ENCODE peak calls at places on chromosomes 5 and 9, in nine cellular contexts. One of them, this sample, is unnamed.

GRCh38 chr5:115639377-115639776 is 13.5 kb upstream of the TMED7 start:
- DNase-seq in upper lobe of right lung: no peak
- DNase-seq in IMR-90: no peak
- DNase-seq in astrocyte of the spinal cord: no peak
- DNase-seq in epithelial cell of proximal tubule: no peak
- DNase-seq in mammary epithelial cell: no peak
- DNase-seq in fibroblast of pulmonary artery: no peak
- DNase-seq in lower lobe of right lung: no peak
- DNase-seq in fibroblast of the aortic adventitia: no peak
- DNase-seq in this sample: no peak

GRCh38 chr5:134553816-134554215 is 28.3 kb downstream of the JADE2 start:
- DNase-seq in lower lobe of right lung: no peak
- DNase-seq in upper lobe of right lung: no peak
- DNase-seq in IMR-90: peak; percentile 19
- DNase-seq in fibroblast of pulmonary artery: no peak
- DNase-seq in epithelial cell of proximal tubule: no peak
- DNase-seq in mammary epithelial cell: no peak
- DNase-seq in astrocyte of the spinal cord: no peak
- DNase-seq in fibroblast of the aortic adventitia: peak; percentile 57
- DNase-seq in this sample: no peak

GRCh38 chr9:4306066-4306787 is 6.4 kb upstream of the GLIS3 start:
- DNase-seq in lower lobe of right lung: no peak
- DNase-seq in IMR-90: peak; percentile 61
- DNase-seq in mammary epithelial cell: peak; percentile 42
- DNase-seq in fibroblast of the aortic adventitia: peak; percentile 74
- DNase-seq in epithelial cell of proximal tubule: peak; percentile 61
- DNase-seq in upper lobe of right lung: no peak
- DNase-seq in astrocyte of the spinal cord: no peak
- DNase-seq in fibroblast of pulmonary artery: peak; percentile 64
- DNase-seq in this sample: no peak

GRCh38 chr5:147743012-147743411 is 39.5 kb downstream of the JAKMIP2 start:
- DNase-seq in mammary epithelial cell: no peak
- DNase-seq in astrocyte of the spinal cord: no peak
- DNase-seq in fibroblast of the aortic adventitia: no peak
- DNase-seq in lower lobe of right lung: no peak
- DNase-seq in epithelial cell of proximal tubule: no peak
- DNase-seq in upper lobe of right lung: no peak
- DNase-seq in IMR-90: no peak
- DNase-seq in fibroblast of pulmonary artery: no peak
- DNase-seq in this sample: no peak

GRCh38 chr5:77431286-77431685 is 60.8 kb downstream of the WDR41 start:
- DNase-seq in upper lobe of right lung: no peak
- DNase-seq in fibroblast of pulmonary artery: no peak
- DNase-seq in lower lobe of right lung: no peak
- DNase-seq in epithelial cell of proximal tubule: no peak
- DNase-seq in fibroblast of the aortic adventitia: peak; percentile 24
- DNase-seq in IMR-90: peak; percentile 72
- DNase-seq in astrocyte of the spinal cord: peak; percentile 58
- DNase-seq in mammary epithelial cell: peak; percentile 38
- DNase-seq in this sample: peak; percentile 52

GRCh38 chr9:73847536-73847935 is 649.6 kb upstream of the RORB start:
- DNase-seq in fibroblast of pulmonary artery: no peak
- DNase-seq in lower lobe of right lung: no peak
- DNase-seq in epithelial cell of proximal tubule: no peak
- DNase-seq in upper lobe of right lung: no peak
- DNase-seq in astrocyte of the spinal cord: no peak
- DNase-seq in IMR-90: no peak
- DNase-seq in fibroblast of the aortic adventitia: no peak
- DNase-seq in mammary epithelial cell: no peak
- DNase-seq in this sample: no peak

GRCh38 chr5:676699-677076 is 16.5 kb downstream of the TPPP start:
- DNase-seq in IMR-90: no peak
- DNase-seq in fibroblast of pulmonary artery: no peak
- DNase-seq in mammary epithelial cell: no peak
- DNase-seq in astrocyte of the spinal cord: no peak
- DNase-seq in upper lobe of right lung: no peak
- DNase-seq in lower lobe of right lung: peak; percentile 32
- DNase-seq in epithelial cell of proximal tubule: no peak
- DNase-seq in fibroblast of the aortic adventitia: no peak
- DNase-seq in this sample: no peak

GRCh38 chr5:120252839-120253238 is 211.3 kb upstream of the PRR16 start:
- DNase-seq in mammary epithelial cell: peak; percentile 11
- DNase-seq in astrocyte of the spinal cord: peak; percentile 34
- DNase-seq in fibroblast of the aortic adventitia: no peak
- DNase-seq in fibroblast of pulmonary artery: peak; percentile 8
- DNase-seq in lower lobe of right lung: no peak
- DNase-seq in epithelial cell of proximal tubule: no peak
- DNase-seq in IMR-90: peak; percentile 62
- DNase-seq in upper lobe of right lung: no peak
- DNase-seq in this sample: no peak

DNA sequence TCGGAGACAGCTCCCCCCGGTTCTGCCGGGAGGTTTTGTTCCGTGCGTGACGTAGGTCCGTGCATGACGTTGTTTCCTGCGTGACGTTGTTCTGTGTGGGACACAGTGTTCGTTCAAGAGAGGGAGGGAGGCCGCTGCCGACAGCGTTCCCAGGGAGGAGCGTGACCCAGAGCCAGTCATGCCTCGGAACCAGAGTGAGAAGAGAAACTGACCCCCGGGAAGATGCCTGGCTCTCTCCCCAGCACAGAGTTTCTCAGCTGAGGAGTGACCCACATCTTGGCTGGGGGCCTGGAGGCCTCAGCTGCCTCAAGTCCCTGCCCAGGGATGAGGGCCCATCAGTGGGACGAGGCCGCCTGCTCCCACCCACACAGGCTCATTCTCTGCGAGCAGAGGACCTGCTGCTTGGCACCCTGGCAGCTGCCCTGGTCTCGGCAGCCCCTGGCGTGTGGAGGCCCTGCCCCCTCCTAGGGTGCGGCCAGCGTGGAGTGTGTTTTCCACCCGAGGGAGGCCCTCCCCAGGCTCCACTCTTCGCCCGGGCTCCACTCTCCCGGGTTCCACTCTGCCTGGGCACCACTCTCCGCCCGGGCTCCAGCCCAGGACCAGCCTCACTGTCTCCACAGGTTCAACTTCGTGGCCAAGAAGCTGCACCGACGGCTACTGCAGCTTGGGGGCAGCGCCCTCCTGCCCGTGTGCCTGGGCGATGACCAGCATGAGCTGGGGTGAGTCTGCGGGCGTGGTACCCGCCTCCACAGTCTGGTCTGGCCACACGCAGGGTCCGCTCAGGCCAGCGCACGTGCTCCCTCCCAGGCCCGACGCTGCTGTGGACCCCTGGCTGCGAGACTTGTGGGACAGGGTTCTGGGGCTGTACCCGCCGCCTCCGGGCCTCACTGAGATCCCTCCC is 7.9 kb downstream of the NDOR1 start:
- DNase-seq in fibroblast of pulmonary artery: no peak
- DNase-seq in IMR-90: no peak
- DNase-seq in mammary epithelial cell: no peak
- DNase-seq in upper lobe of right lung: no peak
- DNase-seq in epithelial cell of proximal tubule: no peak
- DNase-seq in astrocyte of the spinal cord: no peak
- DNase-seq in fibroblast of the aortic adventitia: no peak
- DNase-seq in lower lobe of right lung: no peak
- DNase-seq in this sample: no peak
- TF ChIP-seq CTCF in fibroblast of pulmonary artery: peak; percentile 10
- TF ChIP-seq CTCF in IMR-90: peak; percentile 15
- TF ChIP-seq CTCF in mammary epithelial cell: no peak
- TF ChIP-seq CTCF in upper lobe of right lung: no peak
- TF ChIP-seq CTCF in epithelial cell of proximal tubule: peak; percentile 33
- TF ChIP-seq CTCF in astrocyte of the spinal cord: peak; percentile 25
- TF ChIP-seq CTCF in fibroblast of the aortic adventitia: no peak
- TF ChIP-seq CTCF in lower lobe of right lung: no peak
- TF ChIP-seq CTCF in this sample: no peak

GRCh38 chr5:5522336-5522735 is 99.9 kb downstream of the ICE1 start:
- DNase-seq in lower lobe of right lung: no peak
- DNase-seq in epithelial cell of proximal tubule: no peak
- DNase-seq in astrocyte of the spinal cord: no peak
- DNase-seq in fibroblast of pulmonary artery: no peak
- DNase-seq in upper lobe of right lung: no peak
- DNase-seq in IMR-90: no peak
- DNase-seq in mammary epithelial cell: no peak
- DNase-seq in fibroblast of the aortic adventitia: no peak
- DNase-seq in this sample: no peak

GRCh38 chr5:5521029-5521428 is 98.6 kb downstream of the ICE1 start:
- DNase-seq in IMR-90: no peak
- DNase-seq in upper lobe of right lung: no peak
- DNase-seq in epithelial cell of proximal tubule: no peak
- DNase-seq in fibroblast of the aortic adventitia: no peak
- DNase-seq in mammary epithelial cell: no peak
- DNase-seq in lower lobe of right lung: no peak
- DNase-seq in fibroblast of pulmonary artery: no peak
- DNase-seq in astrocyte of the spinal cord: no peak
- DNase-seq in this sample: no peak

GRCh38 chr5:5524327-5524726 is 101.8 kb downstream of the ICE1 start:
- DNase-seq in astrocyte of the spinal cord: no peak
- DNase-seq in fibroblast of pulmonary artery: no peak
- DNase-seq in upper lobe of right lung: no peak
- DNase-seq in IMR-90: no peak
- DNase-seq in mammary epithelial cell: no peak
- DNase-seq in epithelial cell of proximal tubule: no peak
- DNase-seq in lower lobe of right lung: no peak
- DNase-seq in fibroblast of the aortic adventitia: no peak
- DNase-seq in this sample: no peak

GRCh38 chr5:5521478-5521877 is 99.0 kb downstream of the ICE1 start:
- DNase-seq in lower lobe of right lung: no peak
- DNase-seq in fibroblast of the aortic adventitia: no peak
- DNase-seq in upper lobe of right lung: no peak
- DNase-seq in astrocyte of the spinal cord: no peak
- DNase-seq in fibroblast of pulmonary artery: no peak
- DNase-seq in IMR-90: no peak
- DNase-seq in epithelial cell of proximal tubule: no peak
- DNase-seq in mammary epithelial cell: no peak
- DNase-seq in this sample: no peak

DNA sequence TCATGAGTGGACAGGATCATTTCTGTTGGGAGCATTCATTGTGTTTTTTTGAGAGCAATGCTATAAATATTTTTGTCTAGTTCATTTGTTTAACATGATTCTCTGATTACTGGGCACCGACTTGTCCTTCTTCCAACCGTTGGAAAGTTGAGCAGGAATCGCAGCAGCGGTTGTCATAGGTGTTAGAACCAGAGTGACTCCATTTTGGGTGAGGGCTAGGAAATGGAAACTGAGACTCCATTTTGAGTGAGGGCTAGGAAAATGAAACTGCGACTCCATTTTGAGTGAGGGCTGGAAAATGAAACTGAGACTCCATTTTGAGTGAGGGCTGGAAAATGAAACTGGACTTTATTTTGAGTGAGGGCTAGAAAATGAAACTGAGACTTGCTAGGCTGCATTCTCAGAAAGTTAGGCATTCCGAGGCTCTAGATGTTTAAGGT is 100.6 kb downstream of the ICE1 start:
- DNase-seq in epithelial cell of proximal tubule: no peak
- DNase-seq in IMR-90: peak; percentile 35
- DNase-seq in mammary epithelial cell: no peak
- DNase-seq in fibroblast of pulmonary artery: peak; percentile 3
- DNase-seq in upper lobe of right lung: no peak
- DNase-seq in fibroblast of the aortic adventitia: peak; percentile 27
- DNase-seq in astrocyte of the spinal cord: peak; percentile 1
- DNase-seq in lower lobe of right lung: no peak
- DNase-seq in this sample: no peak
- H3K4me3 ChIP-seq in epithelial cell of proximal tubule: no peak overlapping the region
- H3K4me3 ChIP-seq in IMR-90: no peak overlapping the region
- H3K4me3 ChIP-seq in mammary epithelial cell: no peak overlapping the region
- H3K4me3 ChIP-seq in fibroblast of pulmonary artery: no peak overlapping the region
- H3K4me3 ChIP-seq in upper lobe of right lung: no peak overlapping the region
- H3K4me3 ChIP-seq in fibroblast of the aortic adventitia: peak overlapping the region; percentile 13
- H3K4me3 ChIP-seq in astrocyte of the spinal cord: no peak overlapping the region
- H3K4me3 ChIP-seq in lower lobe of right lung: no peak overlapping the region
- H3K4me3 ChIP-seq in this sample: no peak overlapping the region

DNA sequence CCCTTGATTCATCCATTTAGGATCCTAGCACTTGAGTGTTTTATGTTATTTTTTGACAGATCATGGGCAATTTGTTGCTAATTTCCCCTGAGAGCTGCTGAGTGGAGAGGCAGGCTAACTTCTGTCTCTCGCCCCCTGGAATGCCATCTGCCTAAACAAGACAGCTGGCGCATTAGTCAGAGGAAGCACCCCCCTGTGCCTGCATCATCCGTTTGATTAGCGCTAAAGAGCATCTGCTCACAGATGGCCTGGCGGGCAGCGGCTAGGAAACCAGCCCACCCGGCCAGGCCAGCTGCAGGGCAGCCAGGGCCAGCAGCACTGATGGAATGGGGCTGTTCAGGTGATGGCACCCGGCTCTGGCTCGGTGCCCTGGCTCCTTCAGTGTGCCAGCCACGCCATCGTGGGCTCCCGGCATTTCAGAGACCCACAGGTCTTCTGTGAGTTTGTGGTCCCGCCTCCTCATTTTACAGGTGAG is 22.9 kb upstream of the ASS1 start:
- DNase-seq in fibroblast of pulmonary artery: peak; percentile 42
- DNase-seq in mammary epithelial cell: peak; percentile 24
- DNase-seq in fibroblast of the aortic adventitia: no peak
- DNase-seq in IMR-90: peak; percentile 91
- DNase-seq in astrocyte of the spinal cord: peak; percentile 87
- DNase-seq in lower lobe of right lung: no peak
- DNase-seq in upper lobe of right lung: no peak
- DNase-seq in epithelial cell of proximal tubule: no peak
- DNase-seq in this sample: peak; percentile 60
- TF ChIP-seq CTCF in fibroblast of pulmonary artery: no peak
- TF ChIP-seq CTCF in mammary epithelial cell: no peak
- TF ChIP-seq CTCF in fibroblast of the aortic adventitia: no peak
- TF ChIP-seq CTCF in IMR-90: no peak
- TF ChIP-seq CTCF in astrocyte of the spinal cord: no peak
- TF ChIP-seq CTCF in lower lobe of right lung: no peak
- TF ChIP-seq CTCF in upper lobe of right lung: no peak
- TF ChIP-seq CTCF in epithelial cell of proximal tubule: no peak
- TF ChIP-seq CTCF in this sample: no peak

GRCh38 chr5:58457040-58457439 is 2.8 kb downstream of the PLK2 start:
- DNase-seq in lower lobe of right lung: no peak
- DNase-seq in astrocyte of the spinal cord: peak; percentile 23
- DNase-seq in mammary epithelial cell: no peak
- DNase-seq in fibroblast of pulmonary artery: peak; percentile 56
- DNase-seq in upper lobe of right lung: no peak
- DNase-seq in epithelial cell of proximal tubule: no peak
- DNase-seq in IMR-90: no peak
- DNase-seq in fibroblast of the aortic adventitia: peak; percentile 64
- DNase-seq in this sample: no peak

GRCh38 chr5:58455495-58455894 is 4.4 kb downstream of the PLK2 start:
- DNase-seq in IMR-90: no peak
- DNase-seq in lower lobe of right lung: no peak
- DNase-seq in fibroblast of pulmonary artery: no peak
- DNase-seq in fibroblast of the aortic adventitia: peak; percentile 38
- DNase-seq in epithelial cell of proximal tubule: no peak
- DNase-seq in upper lobe of right lung: no peak
- DNase-seq in mammary epithelial cell: no peak
- DNase-seq in astrocyte of the spinal cord: no peak
- DNase-seq in this sample: no peak

GRCh38 chr5:58455066-58455465 is 4.8 kb downstream of the PLK2 start:
- DNase-seq in IMR-90: peak; percentile 55
- DNase-seq in fibroblast of pulmonary artery: peak; percentile 37
- DNase-seq in astrocyte of the spinal cord: no peak
- DNase-seq in lower lobe of right lung: no peak
- DNase-seq in upper lobe of right lung: no peak
- DNase-seq in epithelial cell of proximal tubule: no peak
- DNase-seq in mammary epithelial cell: no peak
- DNase-seq in fibroblast of the aortic adventitia: peak; percentile 44
- DNase-seq in this sample: no peak

GRCh38 chr5:58455966-58456365 is 3.9 kb downstream of the PLK2 start:
- DNase-seq in fibroblast of the aortic adventitia: peak; percentile 65
- DNase-seq in lower lobe of right lung: no peak
- DNase-seq in IMR-90: no peak
- DNase-seq in astrocyte of the spinal cord: peak; percentile 18
- DNase-seq in fibroblast of pulmonary artery: peak; percentile 40
- DNase-seq in epithelial cell of proximal tubule: no peak
- DNase-seq in mammary epithelial cell: no peak
- DNase-seq in upper lobe of right lung: no peak
- DNase-seq in this sample: no peak

GRCh38 chr5:58456486-58456885 is 3.4 kb downstream of the PLK2 start:
- DNase-seq in lower lobe of right lung: no peak
- DNase-seq in astrocyte of the spinal cord: peak; percentile 23
- DNase-seq in upper lobe of right lung: no peak
- DNase-seq in mammary epithelial cell: no peak
- DNase-seq in fibroblast of the aortic adventitia: no peak
- DNase-seq in fibroblast of pulmonary artery: no peak
- DNase-seq in IMR-90: no peak
- DNase-seq in epithelial cell of proximal tubule: no peak
- DNase-seq in this sample: no peak
- H3K4me3 ChIP-seq in lower lobe of right lung: peak overlapping the region; percentile 78
- H3K4me3 ChIP-seq in astrocyte of the spinal cord: peak overlapping the region; percentile 90
- H3K4me3 ChIP-seq in upper lobe of right lung: peak overlapping the region; percentile 80
- H3K4me3 ChIP-seq in mammary epithelial cell: peak overlapping the region; percentile 99
- H3K4me3 ChIP-seq in fibroblast of the aortic adventitia: peak overlapping the region; percentile 83
- H3K4me3 ChIP-seq in fibroblast of pulmonary artery: peak overlapping the region; percentile 74
- H3K4me3 ChIP-seq in IMR-90: peak overlapping the region; percentile 85
- H3K4me3 ChIP-seq in epithelial cell of proximal tubule: peak overlapping the region; percentile 88
- H3K4me3 ChIP-seq in this sample: peak overlapping the region; percentile 69

This sample was measured in astrocyte of the cerebellum.